ENCODE peak calls at places on chromosomes 16 and 17, in six cellular contexts. N is uterus, Q is Peyer's patch, D is lung, B is ascending aorta, W is left ventricle myocardium inferior. M is an unnamed sample. For H3K4me1 and H3K27me3, the result is how much of the 10 kb centered on the place peaks cover.

GRCh38 chr16:3065069-3065741 is at the start of gene IL32:
- DNase-seq in N (no peak), Q (peak), D (peak), B (peak), W (peak), M (peak)

GRCh38 chr17:31595076-31595475 is 203.6 kb downstream of the RAB11FIP4 start:
- DNase-seq in N (no peak), Q (no peak), D (no peak), B (no peak), W (no peak), M (no peak)

GRCh38 chr16:637081-638018 is 1.2 kb upstream of the METTL26 start:
- DNase-seq in N (peak), Q (peak), D (peak), B (no peak), W (peak), M (peak)

GRCh38 chr16:17374668-17375255 is 96.0 kb downstream of the XYLT1 start:
- DNase-seq in N (no peak), Q (no peak), D (no peak), B (no peak), W (no peak), M (no peak)

GRCh38 chr16:20675488-20676267 is 21.8 kb downstream of the ACSM1 start:
- DNase-seq in N (peak), Q (peak), D (peak), B (no peak), W (no peak), M (no peak)

GRCh38 chr16:83473109-83473508 is 334.7 kb upstream of the HSBP1 start:
- DNase-seq in N (no peak), Q (no peak), D (no peak), B (no peak), W (no peak), M (no peak)

GRCh38 chr17:20852541-20853370 is 190.1 kb downstream of the USP22 start:
- DNase-seq in N (peak), Q (no peak), D (no peak), B (no peak), W (peak), M (peak)

GRCh38 chr16:80084614-80085013 is 456.2 kb upstream of the DYNLRB2 start:
- DNase-seq in N (peak), Q (no peak), D (no peak), B (peak), W (peak), M (peak)

GRCh38 chr17:59327136-59327878 is 4.1 kb upstream of the YPEL2 start:
- DNase-seq in N (no peak), Q (no peak), D (no peak), B (peak), W (no peak), M (no peak)

GRCh38 chr16:762049-762513 is 1.5 kb downstream of the MSLN start:
- DNase-seq in N (no peak), Q (no peak), D (no peak), B (no peak), W (no peak), M (no peak)

GRCh38 chr16:83738926-83739503 is 68.8 kb upstream of the HSBP1 start:
- DNase-seq in N (no peak), Q (no peak), D (no peak), B (no peak), W (no peak), M (no peak)

GRCh38 chr17:21288581-21289017 is 4.1 kb downstream of the MAP2K3 start:
- DNase-seq in N (no peak), Q (no peak), D (no peak), B (peak), W (no peak), M (no peak)

GRCh38 chr17:5580974-5581373 is 3.3 kb downstream of the NLRP1 start:
- DNase-seq in N (no peak), Q (no peak), D (no peak), B (no peak), W (no peak), M (no peak)

GRCh38 chr17:19262650-19263620 is 25.8 kb downstream of the EPN2 start:
- DNase-seq in N (no peak), Q (no peak), D (peak), B (no peak), W (no peak), M (no peak)

GRCh38 chr17:66375121-66375520 is 72.7 kb downstream of the PRKCA start:
- DNase-seq in N (no peak), Q (no peak), D (no peak), B (no peak), W (no peak), M (no peak)

GRCh38 chr17:27569257-27569722 is 61.7 kb upstream of the LGALS9 start:
- DNase-seq in N (peak), Q (peak), D (no peak), B (no peak), W (no peak), M (no peak)

GRCh38 chr16:72013389-72013788 is 4.8 kb downstream of the DHODH start:
- DNase-seq in N (peak), Q (no peak), D (peak), B (no peak), W (peak), M (no peak)

GRCh38 chr17:65231662-65232335 is 94.6 kb downstream of the RGS9 start:
- DNase-seq in N (peak), Q (no peak), D (peak), B (peak), W (no peak), M (peak)

GRCh38 chr17:66348605-66349165 is 46.3 kb downstream of the PRKCA start:
- DNase-seq in N (peak), Q (no peak), D (peak), B (no peak), W (no peak), M (no peak)

GRCh38 chr16:324451-325334 is 27.8 kb downstream of the AXIN1 start:
- DNase-seq in N (no peak), Q (peak), D (no peak), B (no peak), W (peak), M (no peak)

GRCh38 chr16:84758627-84759026 is 58.8 kb downstream of the USP10 start:
- DNase-seq in N (no peak), Q (no peak), D (no peak), B (no peak), W (peak), M (no peak)

GRCh38 chr16:74107795-74108610 is 188.6 kb upstream of the PSMD7 start:
- DNase-seq in N (no peak), Q (no peak), D (peak), B (no peak), W (no peak), M (peak)

GRCh38 chr16:85970712-85971220 is 71.8 kb downstream of the IRF8 start:
- DNase-seq in N (no peak), Q (no peak), D (no peak), B (no peak), W (no peak), M (no peak)

GRCh38 chr16:67661101-67661661 is 421 bp downstream of the PARD6A start:
- DNase-seq in N (no peak), Q (no peak), D (no peak), B (no peak), W (no peak), M (peak)

GRCh38 chr17:73482251-73482661 is 162.0 kb downstream of the SDK2 start:
- DNase-seq in N (no peak), Q (no peak), D (no peak), B (no peak), W (no peak), M (no peak)

GRCh38 chr17:17831208-17832039 is 5.4 kb downstream of the SREBF1 start:
- DNase-seq in N (peak), Q (no peak), D (no peak), B (no peak), W (no peak), M (no peak)

GRCh38 chr16:30449116-30449435 is 3.4 kb upstream of the SEPHS2 start:
- DNase-seq in N (no peak), Q (no peak), D (no peak), B (no peak), W (no peak), M (no peak)

GRCh38 chr17:39376434-39376833 is 25.0 kb downstream of the FBXL20 start:
- DNase-seq in N (no peak), Q (no peak), D (no peak), B (no peak), W (no peak), M (no peak)

GRCh38 chr17:72349508-72350472 is 229.0 kb downstream of the SOX9 start:
- DNase-seq in N (no peak), Q (no peak), D (no peak), B (no peak), W (no peak), M (no peak)

GRCh38 chr17:50621562-50621961 is 13.1 kb upstream of the ABCC3 start:
- DNase-seq in N (no peak), Q (no peak), D (no peak), B (no peak), W (no peak), M (no peak)

GRCh38 chr16:10663744-10664143 is 31.0 kb downstream of the TEKT5 start:
- DNase-seq in N (no peak), Q (no peak), D (no peak), B (no peak), W (no peak), M (no peak)

GRCh38 chr16:10661236-10661635 is 33.5 kb downstream of the TEKT5 start:
- DNase-seq in N (no peak), Q (no peak), D (no peak), B (no peak), W (no peak), M (no peak)

GRCh38 chr16:10662212-10662611 is 32.5 kb downstream of the TEKT5 start:
- DNase-seq in N (no peak), Q (no peak), D (no peak), B (no peak), W (no peak), M (no peak)

GRCh38 chr16:10663146-10663545 is 31.6 kb downstream of the TEKT5 start:
- DNase-seq in N (peak), Q (no peak), D (no peak), B (no peak), W (no peak), M (no peak)

GRCh38 chr16:10661737-10662136 is 33.0 kb downstream of the TEKT5 start:
- DNase-seq in N (no peak), Q (no peak), D (no peak), B (no peak), W (no peak), M (no peak)
- H3K4me1 ChIP-seq in N (under half), Q (under half), D (under half), B (under half), W (under half), M (under half)

GRCh38 chr17:60640503-60640902 is 37.1 kb upstream of the BCAS3 start:
- DNase-seq in N (no peak), Q (no peak), D (no peak), B (no peak), W (no peak), M (no peak)
- TF ChIP-seq CTCF in N (no peak), Q (no peak), D (no peak), B (no peak), W (peak), M (peak)

GRCh38 chr17:81094224-81094743 is 59.3 kb downstream of the BAIAP2 start:
- DNase-seq in N (no peak), Q (no peak), D (no peak), B (no peak), W (no peak), M (no peak)
- H3K27me3 ChIP-seq in N (under half), Q (under half), D (under half), B (under half), W (under half), M (under half)

GRCh38 chr17:57634713-57635465 is 110.2 kb downstream of the CCDC182 start:
- DNase-seq in N (no peak), Q (no peak), D (no peak), B (no peak), W (no peak), M (no peak)

GRCh38 chr17:57633236-57633635 is 111.9 kb downstream of the CCDC182 start:
- DNase-seq in N (no peak), Q (no peak), D (no peak), B (no peak), W (no peak), M (no peak)

GRCh38 chr17:57630736-57631135 is 114.4 kb downstream of the CCDC182 start:
- DNase-seq in N (no peak), Q (no peak), D (no peak), B (no peak), W (no peak), M (no peak)

GRCh38 chr17:57629886-57630285 is 115.2 kb downstream of the CCDC182 start:
- DNase-seq in N (no peak), Q (no peak), D (no peak), B (no peak), W (no peak), M (no peak)

GRCh38 chr17:57632294-57632693 is 112.8 kb downstream of the CCDC182 start:
- DNase-seq in N (no peak), Q (no peak), D (no peak), B (no peak), W (no peak), M (no peak)
- H3K4me1 ChIP-seq in N (under half), Q (under half), D (under half), B (under half), W (under half), M (under half)

GRCh38 chr17:6789146-6789545 is 13.1 kb downstream of the FBXO39 start:
- DNase-seq in N (no peak), Q (no peak), D (no peak), B (no peak), W (no peak), M (no peak)

GRCh38 chr17:6782244-6782643 is 6.2 kb downstream of the FBXO39 start:
- DNase-seq in N (no peak), Q (no peak), D (no peak), B (no peak), W (no peak), M (no peak)

GRCh38 chr17:6787081-6787693 is 11.2 kb downstream of the FBXO39 start:
- DNase-seq in N (no peak), Q (no peak), D (no peak), B (no peak), W (no peak), M (no peak)

GRCh38 chr17:6780886-6781285 is 4.9 kb downstream of the FBXO39 start:
- DNase-seq in N (no peak), Q (no peak), D (no peak), B (no peak), W (no peak), M (no peak)

GRCh38 chr17:6786618-6787017 is 10.6 kb downstream of the FBXO39 start:
- DNase-seq in N (no peak), Q (no peak), D (no peak), B (no peak), W (no peak), M (no peak)
- TF ChIP-seq CTCF in N (no peak), Q (no peak), D (no peak), B (no peak), W (no peak), M (no peak)

DNA sequence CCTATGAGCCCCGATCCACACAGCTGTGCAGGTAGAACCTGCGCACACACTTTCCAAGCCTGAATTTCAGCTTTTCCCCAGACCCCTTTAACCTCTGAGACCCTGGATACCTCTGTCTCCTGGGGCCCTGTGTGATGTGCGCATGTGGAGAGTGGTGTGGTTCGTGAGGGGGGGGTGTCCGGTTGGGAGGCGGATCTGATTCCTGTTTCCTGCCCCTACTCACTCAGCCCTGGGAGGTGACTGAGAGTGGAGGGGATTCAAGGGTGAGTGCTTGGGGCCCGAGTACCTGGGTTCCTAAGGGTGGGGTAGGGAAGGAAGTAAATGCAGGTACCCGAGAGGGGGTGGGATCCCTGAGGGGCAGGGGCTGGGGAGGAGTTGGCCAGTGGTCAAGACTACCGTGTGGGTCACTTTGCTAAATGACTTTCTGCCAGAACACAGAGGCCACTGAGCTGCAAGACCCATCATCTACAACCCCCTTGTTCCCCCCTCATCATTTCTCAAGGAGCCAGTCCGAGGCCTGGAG is 621 bp downstream of the ARHGEF15 start:
- DNase-seq in N (no peak), Q (no peak), D (no peak), B (no peak), W (peak), M (no peak)
- H3K27me3 ChIP-seq in N (under half), Q (under half), D (under half), B (under half), W (under half), M (under half)

GRCh38 chr16:49754495-49755290 is 101.2 kb downstream of the ZNF423 start:
- DNase-seq in N (no peak), Q (no peak), D (no peak), B (no peak), W (peak), M (peak)
- H3K4me1 ChIP-seq in N (under half), Q (under half), D (under half), B (under half), W (under half), M (under half)

DNA sequence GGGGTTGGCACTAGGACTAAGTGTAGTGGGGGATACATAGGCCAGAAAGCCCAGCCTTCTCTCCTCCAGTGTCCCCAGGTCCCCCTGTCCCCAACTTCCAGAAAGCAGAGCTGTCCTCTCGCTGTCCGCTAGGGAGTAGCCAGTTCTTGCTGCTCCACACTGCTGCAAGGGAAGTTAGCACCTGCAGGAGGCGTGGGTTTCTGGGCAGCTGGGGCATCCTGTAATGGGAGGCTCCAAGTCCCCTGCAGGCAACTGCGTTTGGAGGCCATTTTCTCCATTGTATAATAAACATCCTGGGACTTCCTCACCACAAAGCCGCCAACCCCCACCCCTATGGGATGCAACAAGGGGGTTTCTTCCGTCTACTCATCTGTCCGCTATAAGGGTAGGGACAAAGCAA is 1.7 kb downstream of the RPRML start:
- DNase-seq in N (no peak), Q (no peak), D (no peak), B (no peak), W (no peak), M (no peak)
- TF ChIP-seq CTCF in N (no peak), Q (peak), D (no peak), B (no peak), W (peak), M (no peak)

GRCh38 chr17:79913451-79913850 is 74.2 kb upstream of the CBX4 start:
- DNase-seq in N (no peak), Q (no peak), D (no peak), B (no peak), W (no peak), M (no peak)
- H3K27me3 ChIP-seq in N (under half), Q (under half), D (under half), B (under half), W (under half), M (under half)

GRCh38 chr16:89371968-89372634 is 118.3 kb downstream of the ANKRD11 start:
- DNase-seq in N (no peak), Q (no peak), D (no peak), B (no peak), W (no peak), M (no peak)

GRCh38 chr16:89375686-89376085 is 114.7 kb downstream of the ANKRD11 start:
- DNase-seq in N (no peak), Q (no peak), D (no peak), B (no peak), W (no peak), M (no peak)

GRCh38 chr16:89373355-89374110 is 116.8 kb downstream of the ANKRD11 start:
- DNase-seq in N (no peak), Q (no peak), D (no peak), B (peak), W (no peak), M (peak)

GRCh38 chr16:89375021-89375420 is 115.3 kb downstream of the ANKRD11 start:
- DNase-seq in N (no peak), Q (peak), D (no peak), B (no peak), W (no peak), M (no peak)

GRCh38 chr16:89374393-89374948 is 115.9 kb downstream of the ANKRD11 start:
- DNase-seq in N (no peak), Q (peak), D (no peak), B (no peak), W (no peak), M (peak)
- H3K4me1 ChIP-seq in N (under half), Q (under half), D (under half), B (under half), W (half or more), M (under half)

M was measured in heart right ventricle.